ENCODE peak calls at places on chromosomes 11 and 22, in four cellular contexts. One of them, this sample, is unnamed.

GRCh38 chr11:74672956-74673895 is 58.0 kb downstream of the CHRDL2 start:
- DNase-seq in colonic mucosa: peak; percentile 32
- DNase-seq in T-helper 2 cell: no peak
- DNase-seq in activated CD4-positive, CD25-positive, alpha-beta regulatory T cell: no peak
- DNase-seq in this sample: no peak

GRCh38 chr11:14645985-14646900 is 2.6 kb downstream of the PDE3B start:
- DNase-seq in activated CD4-positive, CD25-positive, alpha-beta regulatory T cell: no peak
- DNase-seq in colonic mucosa: no peak
- DNase-seq in T-helper 2 cell: no peak
- DNase-seq in this sample: no peak

GRCh38 chr11:33025339-33025722 is 9.7 kb downstream of the DEPDC7 start:
- DNase-seq in colonic mucosa: no peak
- DNase-seq in T-helper 2 cell: no peak
- DNase-seq in activated CD4-positive, CD25-positive, alpha-beta regulatory T cell: no peak
- DNase-seq in this sample: no peak

GRCh38 chr11:81220166-81220895 is 1513.3 kb downstream of the FAM181B start:
- DNase-seq in colonic mucosa: no peak
- DNase-seq in T-helper 2 cell: no peak
- DNase-seq in activated CD4-positive, CD25-positive, alpha-beta regulatory T cell: no peak
- DNase-seq in this sample: no peak

GRCh38 chr11:79807506-79807905 is 366.7 kb upstream of the TENM4 start:
- DNase-seq in activated CD4-positive, CD25-positive, alpha-beta regulatory T cell: no peak
- DNase-seq in colonic mucosa: no peak
- DNase-seq in T-helper 2 cell: no peak
- DNase-seq in this sample: no peak

GRCh38 chr11:19241260-19242183 is 777 bp upstream of the E2F8 start:
- DNase-seq in activated CD4-positive, CD25-positive, alpha-beta regulatory T cell: no peak
- DNase-seq in colonic mucosa: peak; percentile 80
- DNase-seq in T-helper 2 cell: no peak
- DNase-seq in this sample: no peak

GRCh38 chr22:31091106-31091975 is 10.2 kb downstream of the SMTN start:
- DNase-seq in colonic mucosa: no peak
- DNase-seq in T-helper 2 cell: no peak
- DNase-seq in activated CD4-positive, CD25-positive, alpha-beta regulatory T cell: no peak
- DNase-seq in this sample: no peak

GRCh38 chr22:32218470-32218869 is 13.6 kb upstream of the RFPL2 start:
- DNase-seq in activated CD4-positive, CD25-positive, alpha-beta regulatory T cell: no peak
- DNase-seq in T-helper 2 cell: no peak
- DNase-seq in colonic mucosa: no peak
- DNase-seq in this sample: no peak

GRCh38 chr11:106160494-106160893 is 83.0 kb downstream of the AASDHPPT start:
- DNase-seq in T-helper 2 cell: no peak
- DNase-seq in colonic mucosa: no peak
- DNase-seq in activated CD4-positive, CD25-positive, alpha-beta regulatory T cell: no peak
- DNase-seq in this sample: no peak

GRCh38 chr11:124277207-124277606 is 21.0 kb downstream of the OR8G5 start:
- DNase-seq in T-helper 2 cell: no peak
- DNase-seq in activated CD4-positive, CD25-positive, alpha-beta regulatory T cell: no peak
- DNase-seq in colonic mucosa: no peak
- DNase-seq in this sample: no peak

GRCh38 chr22:25048659-25049657 is 96.4 kb downstream of the KIAA1671 start:
- DNase-seq in activated CD4-positive, CD25-positive, alpha-beta regulatory T cell: peak; percentile 33
- DNase-seq in T-helper 2 cell: peak; percentile 44
- DNase-seq in colonic mucosa: peak; percentile 79
- DNase-seq in this sample: peak; percentile 58

GRCh38 chr11:79691445-79691844 is 250.6 kb upstream of the TENM4 start:
- DNase-seq in colonic mucosa: no peak
- DNase-seq in T-helper 2 cell: no peak
- DNase-seq in activated CD4-positive, CD25-positive, alpha-beta regulatory T cell: no peak
- DNase-seq in this sample: no peak

GRCh38 chr11:117771197-117771596 is 25.8 kb downstream of the DSCAML1 start:
- DNase-seq in colonic mucosa: no peak
- DNase-seq in activated CD4-positive, CD25-positive, alpha-beta regulatory T cell: no peak
- DNase-seq in T-helper 2 cell: no peak
- DNase-seq in this sample: no peak

GRCh38 chr11:33885338-33886005 is 6.4 kb downstream of the LMO2 start:
- DNase-seq in T-helper 2 cell: no peak
- DNase-seq in activated CD4-positive, CD25-positive, alpha-beta regulatory T cell: no peak
- DNase-seq in colonic mucosa: no peak
- DNase-seq in this sample: no peak

GRCh38 chr11:113322158-113322557 is 7.8 kb downstream of the TTC12 start:
- DNase-seq in activated CD4-positive, CD25-positive, alpha-beta regulatory T cell: no peak
- DNase-seq in T-helper 2 cell: no peak
- DNase-seq in colonic mucosa: no peak
- DNase-seq in this sample: no peak

GRCh38 chr22:48496226-48496845 is 1331.3 kb downstream of the BRD1 start:
- DNase-seq in colonic mucosa: no peak
- DNase-seq in activated CD4-positive, CD25-positive, alpha-beta regulatory T cell: no peak
- DNase-seq in T-helper 2 cell: no peak
- DNase-seq in this sample: no peak

GRCh38 chr11:111944651-111945051 is 7.5 kb downstream of the DIXDC1 start:
- DNase-seq in colonic mucosa: no peak
- DNase-seq in activated CD4-positive, CD25-positive, alpha-beta regulatory T cell: no peak
- DNase-seq in T-helper 2 cell: no peak
- DNase-seq in this sample: no peak

GRCh38 chr11:85628771-85629341 is 463 bp downstream of the TMEM126B start:
- DNase-seq in T-helper 2 cell: no peak
- DNase-seq in activated CD4-positive, CD25-positive, alpha-beta regulatory T cell: no peak
- DNase-seq in colonic mucosa: peak; percentile 32
- DNase-seq in this sample: no peak

GRCh38 chr11:71499546-71499945 is 27.5 kb upstream of the KRTAP5-7 start:
- DNase-seq in T-helper 2 cell: no peak
- DNase-seq in activated CD4-positive, CD25-positive, alpha-beta regulatory T cell: no peak
- DNase-seq in colonic mucosa: no peak
- DNase-seq in this sample: no peak

GRCh38 chr11:43021466-43021865 is 290.3 kb upstream of the API5 start:
- DNase-seq in T-helper 2 cell: no peak
- DNase-seq in activated CD4-positive, CD25-positive, alpha-beta regulatory T cell: no peak
- DNase-seq in colonic mucosa: no peak
- DNase-seq in this sample: no peak

GRCh38 chr11:33893711-33894401 is 2.0 kb upstream of the LMO2 start:
- DNase-seq in activated CD4-positive, CD25-positive, alpha-beta regulatory T cell: no peak
- DNase-seq in T-helper 2 cell: peak; percentile 67
- DNase-seq in colonic mucosa: no peak
- DNase-seq in this sample: peak; percentile 16

GRCh38 chr11:1785749-1786261 is 22.1 kb upstream of the CTSD start:
- DNase-seq in T-helper 2 cell: no peak
- DNase-seq in activated CD4-positive, CD25-positive, alpha-beta regulatory T cell: no peak
- DNase-seq in colonic mucosa: no peak
- DNase-seq in this sample: no peak

GRCh38 chr22:20552913-20553401 is 45.5 kb downstream of the MED15 start:
- DNase-seq in T-helper 2 cell: no peak
- DNase-seq in activated CD4-positive, CD25-positive, alpha-beta regulatory T cell: no peak
- DNase-seq in colonic mucosa: peak; percentile 44
- DNase-seq in this sample: no peak

GRCh38 chr11:95264881-95265280 is 33.9 kb upstream of the SESN3 start:
- DNase-seq in colonic mucosa: no peak
- DNase-seq in T-helper 2 cell: no peak
- DNase-seq in activated CD4-positive, CD25-positive, alpha-beta regulatory T cell: no peak
- DNase-seq in this sample: no peak

GRCh38 chr11:64545605-64546004 is 45.4 kb upstream of the SLC22A12 start:
- DNase-seq in T-helper 2 cell: no peak
- DNase-seq in activated CD4-positive, CD25-positive, alpha-beta regulatory T cell: no peak
- DNase-seq in colonic mucosa: no peak
- DNase-seq in this sample: no peak

GRCh38 chr22:28231423-28231822 is 312.4 kb upstream of the PITPNB start:
- DNase-seq in T-helper 2 cell: no peak
- DNase-seq in activated CD4-positive, CD25-positive, alpha-beta regulatory T cell: no peak
- DNase-seq in colonic mucosa: no peak
- DNase-seq in this sample: no peak

GRCh38 chr22:30705710-30706651 is 11.3 kb downstream of the OSBP2 start:
- DNase-seq in activated CD4-positive, CD25-positive, alpha-beta regulatory T cell: no peak
- DNase-seq in colonic mucosa: no peak
- DNase-seq in T-helper 2 cell: peak; percentile 39
- DNase-seq in this sample: no peak

GRCh38 chr11:105000797-105001196 is 22.2 kb downstream of the CASP5 start:
- DNase-seq in colonic mucosa: no peak
- DNase-seq in activated CD4-positive, CD25-positive, alpha-beta regulatory T cell: peak; percentile 7
- DNase-seq in T-helper 2 cell: peak; percentile 50
- DNase-seq in this sample: peak; percentile 26

GRCh38 chr22:36977401-36977861 is 41.8 kb downstream of the TST start:
- DNase-seq in colonic mucosa: peak; percentile 77
- DNase-seq in activated CD4-positive, CD25-positive, alpha-beta regulatory T cell: peak; percentile 64
- DNase-seq in T-helper 2 cell: peak; percentile 63
- DNase-seq in this sample: peak; percentile 74

GRCh38 chr11:82994615-82995014 is 77.1 kb downstream of the RAB30 start:
- DNase-seq in activated CD4-positive, CD25-positive, alpha-beta regulatory T cell: no peak
- DNase-seq in T-helper 2 cell: no peak
- DNase-seq in colonic mucosa: no peak
- DNase-seq in this sample: no peak